ENCODE peak calls at places on chromosome 7, in four cellular contexts. P is ascending aorta, M is colonic mucosa, R is skeletal muscle cell. I is an unnamed sample.
A peak's percentile ranks its signal among the peaks of the same experiment; 100 is the strongest.

GRCh38 chr7:28258240-28258639 is 77.6 kb upstream of the JAZF1 start:
- DNase-seq in P (no peak), M (no peak), R (no peak), I (no peak)

GRCh38 chr7:110590415-110590814 is 500.5 kb upstream of the LRRN3 start:
- DNase-seq in P (no peak), M (no peak), R (no peak), I (no peak)

GRCh38 chr7:149872419-149873073 is 1.2 kb upstream of the ATP6V0E2 start:
- DNase-seq in P (peak; percentile 89), M (peak; percentile 82), R (no peak), I (peak; percentile 89)

GRCh38 chr7:84190016-84190705 is 4.4 kb downstream of the SEMA3A start:
- DNase-seq in P (no peak), M (no peak), R (no peak), I (no peak)

GRCh38 chr7:55192718-55193117 is 172.4 kb upstream of the LANCL2 start:
- DNase-seq in P (peak; percentile 54), M (no peak), R (peak; percentile 62), I (no peak)

GRCh38 chr7:5677538-5678294 is 103.7 kb downstream of the RNF216 start:
- DNase-seq in P (peak; percentile 80), M (peak; percentile 54), R (peak; percentile 32), I (peak; percentile 77)

GRCh38 chr7:130386876-130387275 is 6.6 kb downstream of the CPA1 start:
- DNase-seq in P (no peak), M (no peak), R (no peak), I (no peak)

GRCh38 chr7:117098457-117098856 is 145.2 kb downstream of the ST7 start:
- DNase-seq in P (no peak), M (no peak), R (peak; percentile 86), I (no peak)

GRCh38 chr7:106476751-106477150 is 184.2 kb downstream of the CCDC71L start:
- DNase-seq in P (no peak), M (no peak), R (no peak), I (no peak)

GRCh38 chr7:153047569-153047968 is 288.0 kb downstream of the ACTR3B start:
- DNase-seq in P (no peak), M (no peak), R (no peak), I (no peak)

GRCh38 chr7:137354361-137354760 is 10.8 kb upstream of the PTN start:
- DNase-seq in P (no peak), M (no peak), R (peak; percentile 24), I (peak; percentile 88)

GRCh38 chr7:41222704-41223103 is 480.2 kb downstream of the INHBA start:
- DNase-seq in P (no peak), M (no peak), R (no peak), I (no peak)

GRCh38 chr7:229184-229964 is 37.0 kb downstream of the FAM20C start:
- DNase-seq in P (peak; percentile 96), M (peak; percentile 41), R (peak; percentile 87), I (peak; percentile 85)

GRCh38 chr7:66374141-66374540 is 169.0 kb downstream of the TPST1 start:
- DNase-seq in P (no peak), M (no peak), R (no peak), I (no peak)

GRCh38 chr7:50791363-50791762 is 8.7 kb upstream of the GRB10 start:
- DNase-seq in P (no peak), M (no peak), R (no peak), I (no peak)

GRCh38 chr7:50793947-50794570 is 11.4 kb upstream of the GRB10 start:
- DNase-seq in P (no peak), M (no peak), R (no peak), I (no peak)

GRCh38 chr7:50793115-50793946 is 10.6 kb upstream of the GRB10 start:
- DNase-seq in P (peak; percentile 80), M (peak; percentile 77), R (no peak), I (peak; percentile 34)

GRCh38 chr7:50791921-50792341 is 9.2 kb upstream of the GRB10 start:
- DNase-seq in P (no peak), M (no peak), R (no peak), I (no peak)

GRCh38 chr7:50792342-50793114 is 9.8 kb upstream of the GRB10 start:
- DNase-seq in P (no peak), M (no peak), R (no peak), I (peak; percentile 44)
- H3K4me3 ChIP-seq in P (peak overlapping the region; percentile 87), M (peak overlapping the region; percentile 39), R (peak overlapping the region; percentile 78), I (peak overlapping the region; percentile 44)

GRCh38 chr7:134403062-134403461 is 55.8 kb downstream of the AKR1B1 start:
- DNase-seq in P (no peak), M (no peak), R (no peak), I (no peak)
- H3K4me3 ChIP-seq in P (no peak overlapping the region), M (no peak overlapping the region), R (no peak overlapping the region), I (no peak overlapping the region)

GRCh38 chr7:90347759-90348158 is 1.2 kb downstream of the GTPBP10 start:
- DNase-seq in P (no peak), M (no peak), R (no peak), I (no peak)
- H3K4me3 ChIP-seq in P (peak overlapping the region; percentile 74), M (no peak overlapping the region), R (no peak overlapping the region), I (no peak overlapping the region)

DNA sequence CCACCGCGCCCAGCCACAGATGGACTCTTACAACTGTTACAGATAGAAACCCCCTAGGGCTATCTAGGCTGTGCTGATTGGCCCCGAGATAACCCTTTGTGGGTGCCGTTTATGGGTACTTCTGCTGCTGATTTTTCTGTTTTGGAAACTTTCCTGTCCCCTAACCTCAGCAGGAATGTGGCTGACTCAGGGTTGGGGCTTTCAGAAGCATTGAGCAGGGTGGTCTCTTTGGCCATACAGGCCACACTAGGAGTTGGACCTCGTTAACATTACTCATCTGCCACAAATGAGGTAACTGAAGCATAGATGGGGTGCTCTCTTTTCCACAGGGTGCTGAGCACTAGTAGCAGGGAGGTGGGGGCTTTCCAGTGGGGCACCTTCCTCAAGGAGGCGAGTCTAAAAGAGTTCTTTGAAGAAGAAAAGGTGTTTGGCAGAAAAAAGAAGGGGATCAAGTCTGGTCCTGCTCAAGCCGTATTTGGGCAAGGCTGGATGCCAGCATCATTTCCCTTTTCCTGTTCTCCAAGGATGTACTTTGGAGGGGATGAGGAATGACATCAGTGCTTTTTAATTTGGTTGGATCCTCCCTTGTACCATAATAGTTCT is 6.4 kb downstream of the ZSCAN25 start:
- DNase-seq in P (no peak), M (no peak), R (no peak), I (no peak)
- H3K4me3 ChIP-seq in P (no peak overlapping the region), M (no peak overlapping the region), R (no peak overlapping the region), I (no peak overlapping the region)

DNA sequence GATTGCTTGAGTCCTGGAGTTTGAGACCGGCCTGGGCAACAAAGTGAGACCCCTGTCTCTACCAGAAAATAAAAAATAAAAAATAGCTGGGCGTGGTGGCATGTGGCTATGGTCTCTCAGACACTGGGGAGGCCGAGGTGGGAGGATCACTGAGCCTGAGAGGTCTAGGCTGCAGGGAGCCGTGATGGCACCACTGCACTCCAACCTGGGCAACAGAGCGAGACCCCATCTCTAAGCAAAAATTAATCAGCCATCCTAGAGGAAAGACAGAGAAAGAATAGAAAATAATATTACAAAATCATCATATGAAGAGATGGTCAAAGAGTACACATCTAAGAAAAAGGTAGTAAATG is 4.9 kb upstream of the EPHB4 start:
- DNase-seq in P (no peak), M (no peak), R (no peak), I (no peak)
- H3K4me3 ChIP-seq in P (no peak overlapping the region), M (no peak overlapping the region), R (no peak overlapping the region), I (no peak overlapping the region)

GRCh38 chr7:100466830-100467605 is 3.0 kb upstream of the SPACDR start:
- DNase-seq in P (no peak), M (no peak), R (no peak), I (no peak)
- H3K4me3 ChIP-seq in P (no peak overlapping the region), M (no peak overlapping the region), R (no peak overlapping the region), I (no peak overlapping the region)

DNA sequence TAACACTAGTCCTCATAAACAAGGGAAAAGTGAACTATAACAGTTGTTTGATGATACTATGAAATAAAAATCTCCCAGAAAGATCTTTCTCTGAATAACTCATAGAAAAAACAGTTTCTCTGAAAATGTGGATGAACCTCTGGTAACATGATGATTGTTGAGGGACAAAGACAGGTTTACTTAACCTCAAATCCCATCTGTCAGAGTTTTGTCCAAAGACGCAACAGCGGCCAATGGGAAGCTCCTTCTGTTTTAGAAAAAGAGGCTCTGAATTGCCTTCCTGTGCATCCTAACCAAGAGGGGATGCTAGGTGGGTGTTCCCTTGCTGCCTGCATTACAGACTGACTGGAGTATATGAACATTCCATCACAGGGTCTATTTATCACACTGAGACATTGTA is 8.9 kb upstream of the HYCC1 start:
- DNase-seq in P (no peak), M (no peak), R (no peak), I (no peak)
- H3K4me3 ChIP-seq in P (no peak overlapping the region), M (no peak overlapping the region), R (no peak overlapping the region), I (no peak overlapping the region)